ENCODE peak calls at places on chromosomes 12 and 14, in ten cellular contexts. One of them, this sample, is unnamed.

GRCh38 chr12:120368789-120369475 is at the start of gene MSI1:
- DNase-seq in tibial nerve: no peak
- DNase-seq in IMR-90: no peak
- DNase-seq in NB4: no peak
- DNase-seq in body of pancreas: peak
- DNase-seq in sigmoid colon: no peak
- DNase-seq in ovary: no peak
- DNase-seq in lower leg skin: no peak
- DNase-seq in A549: no peak
- DNase-seq in HCT116: no peak
- DNase-seq in this sample: no peak

GRCh38 chr12:109741970-109742372 is 28.3 kb downstream of the FAM222A start:
- DNase-seq in tibial nerve: no peak
- DNase-seq in IMR-90: no peak
- DNase-seq in NB4: no peak
- DNase-seq in body of pancreas: peak
- DNase-seq in sigmoid colon: peak
- DNase-seq in ovary: no peak
- DNase-seq in lower leg skin: no peak
- DNase-seq in A549: no peak
- DNase-seq in HCT116: no peak
- DNase-seq in this sample: no peak

GRCh38 chr14:51539571-51540037 is 112.1 kb upstream of the FRMD6 start:
- DNase-seq in tibial nerve: no peak
- DNase-seq in IMR-90: peak
- DNase-seq in NB4: no peak
- DNase-seq in body of pancreas: no peak
- DNase-seq in sigmoid colon: no peak
- DNase-seq in ovary: no peak
- DNase-seq in lower leg skin: no peak
- DNase-seq in A549: peak
- DNase-seq in HCT116: no peak
- DNase-seq in this sample: peak

GRCh38 chr14:89549381-89550102 is 132.5 kb upstream of the FOXN3 start:
- DNase-seq in tibial nerve: no peak
- DNase-seq in IMR-90: peak
- DNase-seq in NB4: no peak
- DNase-seq in body of pancreas: no peak
- DNase-seq in sigmoid colon: no peak
- DNase-seq in ovary: no peak
- DNase-seq in lower leg skin: no peak
- DNase-seq in A549: no peak
- DNase-seq in HCT116: no peak
- DNase-seq in this sample: no peak

GRCh38 chr12:1217191-1217949 is 226.3 kb downstream of the ERC1 start:
- DNase-seq in tibial nerve: no peak
- DNase-seq in IMR-90: peak
- DNase-seq in NB4: no peak
- DNase-seq in body of pancreas: no peak
- DNase-seq in sigmoid colon: no peak
- DNase-seq in ovary: no peak
- DNase-seq in lower leg skin: no peak
- DNase-seq in A549: peak
- DNase-seq in HCT116: no peak
- DNase-seq in this sample: no peak

GRCh38 chr12:1443421-1444141 is 150.8 kb downstream of the FBXL14 start:
- DNase-seq in tibial nerve: no peak
- DNase-seq in IMR-90: peak
- DNase-seq in NB4: no peak
- DNase-seq in body of pancreas: no peak
- DNase-seq in sigmoid colon: peak
- DNase-seq in ovary: no peak
- DNase-seq in lower leg skin: no peak
- DNase-seq in A549: no peak
- DNase-seq in HCT116: no peak
- DNase-seq in this sample: peak

GRCh38 chr12:51009038-51009437 is 17.1 kb downstream of the SLC11A2 start:
- DNase-seq in tibial nerve: peak
- DNase-seq in IMR-90: no peak
- DNase-seq in NB4: peak
- DNase-seq in body of pancreas: peak
- DNase-seq in sigmoid colon: peak
- DNase-seq in ovary: peak
- DNase-seq in lower leg skin: peak
- DNase-seq in A549: no peak
- DNase-seq in HCT116: no peak
- DNase-seq in this sample: no peak

GRCh38 chr12:126432780-126433179 is 1367.5 kb downstream of the AACS start:
- DNase-seq in tibial nerve: no peak
- DNase-seq in IMR-90: no peak
- DNase-seq in NB4: no peak
- DNase-seq in body of pancreas: no peak
- DNase-seq in sigmoid colon: no peak
- DNase-seq in ovary: no peak
- DNase-seq in lower leg skin: no peak
- DNase-seq in A549: no peak
- DNase-seq in HCT116: no peak
- DNase-seq in this sample: no peak

GRCh38 chr14:33836203-33836894 is 114.5 kb downstream of the EGLN3 start:
- DNase-seq in tibial nerve: no peak
- DNase-seq in IMR-90: no peak
- DNase-seq in NB4: no peak
- DNase-seq in body of pancreas: no peak
- DNase-seq in sigmoid colon: no peak
- DNase-seq in ovary: no peak
- DNase-seq in lower leg skin: no peak
- DNase-seq in A549: no peak
- DNase-seq in HCT116: no peak
- DNase-seq in this sample: no peak

GRCh38 chr12:56529656-56530055 is 8.0 kb downstream of the RBMS2 start:
- DNase-seq in tibial nerve: no peak
- DNase-seq in IMR-90: no peak
- DNase-seq in NB4: peak
- DNase-seq in body of pancreas: no peak
- DNase-seq in sigmoid colon: no peak
- DNase-seq in ovary: no peak
- DNase-seq in lower leg skin: no peak
- DNase-seq in A549: no peak
- DNase-seq in HCT116: no peak
- DNase-seq in this sample: no peak

GRCh38 chr12:33253123-33253522 is 186.5 kb downstream of the SYT10 start:
- DNase-seq in tibial nerve: no peak
- DNase-seq in IMR-90: no peak
- DNase-seq in NB4: no peak
- DNase-seq in body of pancreas: no peak
- DNase-seq in sigmoid colon: no peak
- DNase-seq in ovary: no peak
- DNase-seq in lower leg skin: no peak
- DNase-seq in A549: no peak
- DNase-seq in HCT116: no peak
- DNase-seq in this sample: no peak

GRCh38 chr14:60515244-60515695 is 6.3 kb downstream of the SIX6 start:
- DNase-seq in tibial nerve: no peak
- DNase-seq in IMR-90: no peak
- DNase-seq in NB4: no peak
- DNase-seq in body of pancreas: no peak
- DNase-seq in sigmoid colon: no peak
- DNase-seq in ovary: no peak
- DNase-seq in lower leg skin: no peak
- DNase-seq in A549: no peak
- DNase-seq in HCT116: no peak
- DNase-seq in this sample: no peak

GRCh38 chr12:93707836-93708235 is 30.7 kb downstream of the CRADD start:
- DNase-seq in tibial nerve: no peak
- DNase-seq in IMR-90: peak
- DNase-seq in NB4: no peak
- DNase-seq in body of pancreas: no peak
- DNase-seq in sigmoid colon: no peak
- DNase-seq in ovary: no peak
- DNase-seq in lower leg skin: no peak
- DNase-seq in A549: peak
- DNase-seq in HCT116: peak
- DNase-seq in this sample: no peak

GRCh38 chr12:14950421-14950820 is 11.0 kb downstream of the ARHGDIB start:
- DNase-seq in tibial nerve: no peak
- DNase-seq in IMR-90: no peak
- DNase-seq in NB4: no peak
- DNase-seq in body of pancreas: no peak
- DNase-seq in sigmoid colon: no peak
- DNase-seq in ovary: no peak
- DNase-seq in lower leg skin: no peak
- DNase-seq in A549: no peak
- DNase-seq in HCT116: no peak
- DNase-seq in this sample: no peak

GRCh38 chr12:74105434-74105833 is 432.2 kb upstream of the ATXN7L3B start:
- DNase-seq in tibial nerve: no peak
- DNase-seq in IMR-90: no peak
- DNase-seq in NB4: no peak
- DNase-seq in body of pancreas: no peak
- DNase-seq in sigmoid colon: no peak
- DNase-seq in ovary: no peak
- DNase-seq in lower leg skin: no peak
- DNase-seq in A549: no peak
- DNase-seq in HCT116: no peak
- DNase-seq in this sample: no peak

GRCh38 chr14:30874120-30874998 is at the start of gene COCH:
- DNase-seq in tibial nerve: no peak
- DNase-seq in IMR-90: no peak
- DNase-seq in NB4: peak
- DNase-seq in body of pancreas: peak
- DNase-seq in sigmoid colon: no peak
- DNase-seq in ovary: no peak
- DNase-seq in lower leg skin: no peak
- DNase-seq in A549: peak
- DNase-seq in HCT116: peak
- DNase-seq in this sample: no peak
- TF ChIP-seq POLR2A in tibial nerve: no peak
- TF ChIP-seq POLR2A in IMR-90: no peak
- TF ChIP-seq POLR2A in NB4: peak
- TF ChIP-seq POLR2A in body of pancreas: no peak
- TF ChIP-seq POLR2A in sigmoid colon: no peak
- TF ChIP-seq POLR2A in ovary: no peak
- TF ChIP-seq POLR2A in lower leg skin: no peak
- TF ChIP-seq POLR2A in A549: peak
- TF ChIP-seq POLR2A in HCT116: no peak
- TF ChIP-seq POLR2A in this sample: no peak

DNA sequence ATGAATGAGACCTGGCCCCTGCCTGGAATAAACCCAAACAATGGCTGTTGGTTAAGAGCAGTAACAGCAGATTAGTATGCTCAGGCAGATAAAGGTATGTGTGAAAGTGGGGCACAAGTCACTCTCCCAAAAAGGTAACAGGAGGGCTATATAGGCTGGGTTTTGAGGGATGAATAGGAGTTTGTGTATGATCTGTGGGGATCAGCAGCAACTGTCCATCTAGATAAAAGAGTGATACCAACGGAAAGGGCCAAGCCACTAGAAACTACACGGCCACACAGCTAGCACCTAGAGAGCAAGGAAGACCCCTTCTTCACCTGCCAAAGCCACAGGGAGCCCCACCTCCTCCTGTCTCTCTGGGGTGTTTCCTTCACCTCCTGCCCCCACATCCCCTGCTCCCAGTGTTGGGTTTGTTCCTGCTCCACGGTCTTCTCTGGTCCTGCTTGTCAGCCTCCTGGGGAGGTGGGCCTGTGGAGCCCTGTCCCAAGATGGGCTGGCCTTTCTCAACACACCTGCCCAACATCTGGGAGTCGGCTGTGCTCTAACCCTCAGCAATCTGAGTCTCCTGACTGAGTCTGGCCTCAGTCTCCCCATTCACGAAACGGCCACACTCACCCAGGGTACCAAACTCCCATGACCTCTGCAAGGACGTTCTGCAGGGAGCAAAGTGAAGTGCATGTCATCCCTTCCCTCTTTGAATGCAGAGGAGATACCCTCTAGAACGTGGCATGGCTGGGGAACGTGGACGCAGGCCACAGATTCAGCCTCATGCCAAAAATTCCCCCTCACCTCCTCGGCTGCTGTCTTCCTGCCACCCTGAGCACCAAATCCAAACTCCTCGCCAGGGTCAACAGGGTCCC is 108.2 kb downstream of the NCOR2 start:
- DNase-seq in tibial nerve: no peak
- DNase-seq in IMR-90: no peak
- DNase-seq in NB4: no peak
- DNase-seq in body of pancreas: no peak
- DNase-seq in sigmoid colon: no peak
- DNase-seq in ovary: no peak
- DNase-seq in lower leg skin: no peak
- DNase-seq in A549: no peak
- DNase-seq in HCT116: no peak
- DNase-seq in this sample: no peak
- TF ChIP-seq POLR2A in tibial nerve: no peak
- TF ChIP-seq POLR2A in IMR-90: no peak
- TF ChIP-seq POLR2A in NB4: no peak
- TF ChIP-seq POLR2A in body of pancreas: no peak
- TF ChIP-seq POLR2A in sigmoid colon: no peak
- TF ChIP-seq POLR2A in ovary: no peak
- TF ChIP-seq POLR2A in lower leg skin: no peak
- TF ChIP-seq POLR2A in A549: no peak
- TF ChIP-seq POLR2A in HCT116: no peak
- TF ChIP-seq POLR2A in this sample: no peak

DNA sequence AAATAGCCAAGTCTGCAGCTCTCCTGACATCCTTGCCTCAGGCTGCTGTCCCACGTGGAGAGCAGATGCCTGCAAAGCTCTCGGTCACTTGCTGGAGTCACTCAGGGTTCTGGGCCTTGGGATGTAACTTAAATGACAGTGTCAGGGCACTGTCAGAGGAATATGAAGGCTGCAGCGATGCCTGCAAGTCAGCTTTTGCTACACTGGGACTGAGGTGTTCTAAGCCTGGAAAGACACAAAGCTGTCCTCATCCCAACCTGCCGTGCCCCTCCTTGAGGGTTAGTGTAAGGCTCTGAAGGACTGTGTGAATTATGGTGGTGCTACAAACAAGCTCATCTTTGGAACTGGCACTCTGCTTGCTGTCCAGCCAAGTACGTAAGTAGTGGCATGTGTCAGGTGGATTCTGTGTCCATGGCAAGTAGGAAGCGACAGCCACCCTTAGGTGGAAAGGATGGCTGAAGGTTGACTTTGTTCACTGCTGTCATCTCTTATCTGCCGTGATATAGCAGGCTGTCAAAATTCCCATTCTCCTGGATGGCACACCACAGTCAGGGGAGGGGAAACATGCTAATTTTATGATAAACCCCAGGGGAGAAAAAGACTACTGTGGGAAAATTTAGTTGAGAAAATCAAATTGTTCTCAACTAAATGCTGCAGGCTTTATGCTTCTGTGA is 79.9 kb downstream of the DAD1 start:
- DNase-seq in tibial nerve: no peak
- DNase-seq in IMR-90: no peak
- DNase-seq in NB4: no peak
- DNase-seq in body of pancreas: no peak
- DNase-seq in sigmoid colon: no peak
- DNase-seq in ovary: no peak
- DNase-seq in lower leg skin: no peak
- DNase-seq in A549: no peak
- DNase-seq in HCT116: no peak
- DNase-seq in this sample: no peak
- TF ChIP-seq POLR2A in tibial nerve: no peak
- TF ChIP-seq POLR2A in IMR-90: no peak
- TF ChIP-seq POLR2A in NB4: no peak
- TF ChIP-seq POLR2A in body of pancreas: no peak
- TF ChIP-seq POLR2A in sigmoid colon: no peak
- TF ChIP-seq POLR2A in ovary: no peak
- TF ChIP-seq POLR2A in lower leg skin: no peak
- TF ChIP-seq POLR2A in A549: no peak
- TF ChIP-seq POLR2A in HCT116: no peak
- TF ChIP-seq POLR2A in this sample: no peak

GRCh38 chr12:16946691-16947090 is 340.7 kb upstream of the LMO3 start:
- DNase-seq in tibial nerve: no peak
- DNase-seq in IMR-90: no peak
- DNase-seq in NB4: no peak
- DNase-seq in body of pancreas: no peak
- DNase-seq in sigmoid colon: no peak
- DNase-seq in ovary: no peak
- DNase-seq in lower leg skin: no peak
- DNase-seq in A549: no peak
- DNase-seq in HCT116: no peak
- DNase-seq in this sample: no peak
- TF ChIP-seq POLR2A in tibial nerve: no peak
- TF ChIP-seq POLR2A in IMR-90: no peak
- TF ChIP-seq POLR2A in NB4: no peak
- TF ChIP-seq POLR2A in body of pancreas: no peak
- TF ChIP-seq POLR2A in sigmoid colon: no peak
- TF ChIP-seq POLR2A in ovary: no peak
- TF ChIP-seq POLR2A in lower leg skin: no peak
- TF ChIP-seq POLR2A in A549: no peak
- TF ChIP-seq POLR2A in HCT116: no peak
- TF ChIP-seq POLR2A in this sample: no peak

This sample was measured in H54.